ENCODE peak calls at places on chromosomes 6 and 20, in four cellular contexts. E, T, R and S are unnamed samples. For H3K4me1, the result is how much of the 10 kb centered on the place peaks cover.

GRCh38 chr6:105207524-105208269 is 27.9 kb upstream of the POPDC3 start:
- DNase-seq in E (no peak), T (no peak), R (no peak), S (peak)

GRCh38 chr6:155328539-155329459 is 14.5 kb upstream of the TFB1M start:
- DNase-seq in E (no peak), T (no peak), R (peak), S (no peak)

GRCh38 chr20:22805219-22805618 is 220.8 kb upstream of the FOXA2 start:
- DNase-seq in E (no peak), T (no peak), R (no peak), S (no peak)

GRCh38 chr20:64261138-64261537 is 5.6 kb downstream of the PCMTD2 start:
- DNase-seq in E (no peak), T (no peak), R (no peak), S (no peak)

GRCh38 chr20:63150391-63150898 is 65.5 kb downstream of the YTHDF1 start:
- DNase-seq in E (no peak), T (no peak), R (no peak), S (no peak)

GRCh38 chr6:163490826-163491577 is 76.5 kb downstream of the QKI start:
- DNase-seq in E (peak), T (no peak), R (peak), S (no peak)

GRCh38 chr6:54335871-54336270 is 27.6 kb downstream of the TINAG start:
- DNase-seq in E (no peak), T (no peak), R (no peak), S (no peak)

GRCh38 chr6:3644613-3645012 is 106.9 kb downstream of the PXDC1 start:
- DNase-seq in E (no peak), T (no peak), R (no peak), S (peak)

GRCh38 chr6:41599015-41599835 is 39.0 kb upstream of the MDFI start:
- DNase-seq in E (no peak), T (no peak), R (no peak), S (no peak)

GRCh38 chr6:136751478-136751956 is 40.8 kb downstream of the MAP3K5 start:
- DNase-seq in E (no peak), T (peak), R (no peak), S (no peak)

GRCh38 chr20:20370087-20370575 is 2.2 kb downstream of the INSM1 start:
- DNase-seq in E (no peak), T (no peak), R (no peak), S (no peak)

GRCh38 chr20:61185841-61186601 is 66.0 kb upstream of the CDH4 start:
- DNase-seq in E (no peak), T (no peak), R (no peak), S (no peak)

GRCh38 chr20:36528176-36528874 is 13.0 kb upstream of the MYL9 start:
- DNase-seq in E (no peak), T (no peak), R (no peak), S (no peak)

GRCh38 chr6:44224978-44225330 is 1.6 kb downstream of the SLC29A1 start:
- DNase-seq in E (no peak), T (no peak), R (no peak), S (no peak)

GRCh38 chr6:42423244-42423643 is 28.5 kb downstream of the TRERF1 start:
- DNase-seq in E (no peak), T (no peak), R (no peak), S (no peak)

GRCh38 chr20:20411841-20412240 is 43.9 kb downstream of the INSM1 start:
- DNase-seq in E (no peak), T (no peak), R (no peak), S (no peak)

GRCh38 chr6:16700202-16700997 is 60.9 kb downstream of the ATXN1 start:
- DNase-seq in E (no peak), T (no peak), R (no peak), S (no peak)

GRCh38 chr6:43508481-43509141 is 1.5 kb downstream of the LRRC73 start:
- DNase-seq in E (no peak), T (no peak), R (no peak), S (no peak)

GRCh38 chr6:11900662-11901598 is 111.2 kb upstream of the HIVEP1 start:
- DNase-seq in E (no peak), T (no peak), R (no peak), S (no peak)

GRCh38 chr6:40722553-40723258 is 135.5 kb upstream of the LRFN2 start:
- DNase-seq in E (no peak), T (no peak), R (no peak), S (no peak)

GRCh38 chr6:127690092-127690491 is 113.1 kb downstream of the C6orf58 start:
- DNase-seq in E (no peak), T (no peak), R (no peak), S (no peak)

GRCh38 chr20:32761831-32762753 is at the start of gene DNMT3B:
- DNase-seq in E (peak), T (peak), R (peak), S (no peak)

GRCh38 chr6:141169419-141169818 is 963.3 kb upstream of the GJE1 start:
- DNase-seq in E (no peak), T (no peak), R (no peak), S (no peak)

GRCh38 chr20:59006864-59007757 is at the start of gene CTSZ:
- DNase-seq in E (no peak), T (peak), R (peak), S (no peak)

GRCh38 chr20:24465730-24466129 is 3.7 kb upstream of the SYNDIG1 start:
- DNase-seq in E (peak), T (no peak), R (no peak), S (no peak)

GRCh38 chr20:24460712-24461111 is 8.7 kb upstream of the SYNDIG1 start:
- DNase-seq in E (no peak), T (no peak), R (no peak), S (no peak)

GRCh38 chr20:24465168-24465567 is 4.3 kb upstream of the SYNDIG1 start:
- DNase-seq in E (no peak), T (no peak), R (no peak), S (no peak)

GRCh38 chr20:24461848-24462247 is 7.6 kb upstream of the SYNDIG1 start:
- DNase-seq in E (no peak), T (no peak), R (no peak), S (no peak)

GRCh38 chr20:24462461-24463010 is 6.9 kb upstream of the SYNDIG1 start:
- DNase-seq in E (no peak), T (no peak), R (no peak), S (no peak)
- H3K4me1 ChIP-seq in E (under half), T (under half), R (under half), S (under half)

DNA sequence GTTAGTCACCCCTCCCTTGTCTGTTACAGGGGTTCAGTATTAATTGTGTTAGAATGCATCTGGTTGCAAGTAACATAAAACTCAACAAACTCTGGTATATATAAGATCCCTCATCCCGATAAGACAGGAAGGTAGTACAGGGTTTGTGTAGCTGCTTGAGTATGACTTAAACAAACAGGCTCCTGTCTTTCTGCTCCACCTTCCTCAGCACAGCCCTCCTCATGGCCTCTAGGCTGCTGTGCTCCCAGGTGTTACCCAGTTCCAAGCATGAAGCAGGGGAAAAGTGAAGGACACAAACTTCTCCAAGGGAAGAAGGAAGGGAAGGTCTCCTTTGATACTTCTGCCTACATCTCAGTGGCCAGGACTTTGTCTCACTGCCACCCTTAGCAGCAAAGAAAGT is 1.4 kb upstream of the RALGAPB start:
- DNase-seq in E (no peak), T (no peak), R (no peak), S (peak)
- H3K4me3 ChIP-seq in E (no peak), T (no peak), R (no peak), S (no peak)

GRCh38 chr20:53999077-53999476 is 71.3 kb downstream of the BCAS1 start:
- DNase-seq in E (no peak), T (no peak), R (no peak), S (no peak)
- H3K4me1 ChIP-seq in E (under half), T (under half), R (under half), S (under half)

DNA sequence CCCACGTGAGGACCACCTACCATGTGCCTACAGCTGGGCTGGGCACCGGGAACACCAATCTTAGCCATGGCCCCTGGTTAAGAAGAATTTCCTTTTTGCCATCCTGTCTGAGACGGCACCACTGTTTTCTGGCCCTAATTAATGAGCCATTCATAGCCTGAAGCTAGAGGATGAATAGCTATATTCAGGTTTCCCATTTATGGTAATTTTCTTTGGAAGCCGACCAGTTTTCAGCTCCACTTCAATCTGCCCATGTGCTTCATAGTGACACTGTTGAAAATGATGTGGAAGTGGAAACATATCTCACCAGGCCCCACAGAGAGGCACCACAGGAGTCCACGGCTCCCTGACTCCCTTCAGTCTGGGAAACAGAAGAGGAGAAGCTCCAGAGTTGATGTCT is 22.5 kb upstream of the ULBP3 start:
- DNase-seq in E (no peak), T (no peak), R (no peak), S (no peak)
- H3K4me3 ChIP-seq in E (no peak), T (no peak), R (no peak), S (no peak)